ENCODE peak calls at places on chromosomes 7 and 10, in seven cellular contexts. B is IMR-90, F is HCT116, V is GM12878, L is H1, E is K562, A is HepG2. G is an unnamed sample.
A peak's percentile ranks its signal among the peaks of the same experiment; 100 is the strongest.

GRCh38 chr7:27921081-27921836 is 181.3 kb downstream of the TAX1BP1 start:
- DNase-seq in B (peak; percentile 92), F (peak; percentile 71), V (peak; percentile 48), L (no peak), E (peak; percentile 12), A (peak; percentile 70), G (peak; percentile 94)

GRCh38 chr10:7553531-7553930 is 113.2 kb downstream of the ITIH5 start:
- DNase-seq in B (no peak), F (no peak), V (no peak), L (no peak), E (no peak), A (no peak), G (no peak)

GRCh38 chr7:105210721-105211205 is 178.0 kb downstream of the SRPK2 start:
- DNase-seq in B (no peak), F (no peak), V (peak; percentile 66), L (no peak), E (no peak), A (no peak), G (peak; percentile 72)

GRCh38 chr10:45580781-45581496 is 91.6 kb downstream of the ZFAND4 start:
- DNase-seq in B (no peak), F (no peak), V (peak; percentile 43), L (no peak), E (no peak), A (no peak), G (no peak)

GRCh38 chr7:133931053-133931452 is 196.1 kb upstream of the LRGUK start:
- DNase-seq in B (no peak), F (peak; percentile 44), V (no peak), L (no peak), E (no peak), A (no peak), G (peak; percentile 11)

GRCh38 chr7:155788616-155789000 is 23.7 kb downstream of the SHH start:
- DNase-seq in B (no peak), F (no peak), V (no peak), L (no peak), E (no peak), A (no peak), G (no peak)

GRCh38 chr10:124524991-124525653 is 63.5 kb downstream of the LHPP start:
- DNase-seq in B (no peak), F (no peak), V (no peak), L (no peak), E (no peak), A (no peak), G (no peak)

GRCh38 chr7:37032258-37032601 is 307.9 kb upstream of the AOAH start:
- DNase-seq in B (no peak), F (no peak), V (no peak), L (no peak), E (no peak), A (no peak), G (no peak)

GRCh38 chr10:117166420-117167345 is 28.6 kb upstream of the VAX1 start:
- DNase-seq in B (no peak), F (no peak), V (no peak), L (no peak), E (no peak), A (no peak), G (no peak)

GRCh38 chr7:66748791-66749190 is 8.3 kb downstream of the RABGEF1 start:
- DNase-seq in B (no peak), F (no peak), V (no peak), L (no peak), E (no peak), A (no peak), G (no peak)

GRCh38 chr10:63206997-63207952 is 74.1 kb downstream of the NRBF2 start:
- DNase-seq in B (peak; percentile 94), F (no peak), V (peak; percentile 36), L (no peak), E (no peak), A (no peak), G (peak; percentile 96)

GRCh38 chr10:10830316-10831061 is 187.2 kb upstream of the CELF2 start:
- DNase-seq in B (peak; percentile 92), F (no peak), V (no peak), L (no peak), E (no peak), A (no peak), G (peak; percentile 93)

GRCh38 chr10:75407296-75407715 is 5.7 kb upstream of the ZNF503 start:
- DNase-seq in B (no peak), F (no peak), V (no peak), L (peak; percentile 71), E (no peak), A (no peak), G (no peak)

GRCh38 chr10:50452603-50453002 is 171.2 kb downstream of the SGMS1 start:
- DNase-seq in B (no peak), F (no peak), V (no peak), L (no peak), E (no peak), A (no peak), G (no peak)

GRCh38 chr7:90211391-90212148 is at the start of gene STEAP2:
- DNase-seq in B (peak; percentile 85), F (peak; percentile 82), V (no peak), L (peak; percentile 90), E (peak; percentile 13), A (peak; percentile 81), G (peak; percentile 94)

GRCh38 chr7:503575-504111 is 16.0 kb downstream of the PDGFA start:
- DNase-seq in B (no peak), F (no peak), V (no peak), L (no peak), E (no peak), A (peak; percentile 94), G (no peak)

GRCh38 chr7:158394936-158395335 is 192.7 kb downstream of the PTPRN2 start:
- DNase-seq in B (no peak), F (no peak), V (no peak), L (peak; percentile 98), E (peak; percentile 88), A (no peak), G (no peak)

GRCh38 chr7:28157826-28158416 is 22.7 kb downstream of the JAZF1 start:
- DNase-seq in B (no peak), F (no peak), V (no peak), L (no peak), E (no peak), A (no peak), G (no peak)

GRCh38 chr7:90596745-90597526 is 815 bp downstream of the CDK14 start:
- DNase-seq in B (peak; percentile 48), F (no peak), V (peak; percentile 40), L (no peak), E (no peak), A (no peak), G (peak; percentile 60)

GRCh38 chr10:77230194-77230593 is 407.4 kb downstream of the KCNMA1 start:
- DNase-seq in B (peak; percentile 75), F (no peak), V (no peak), L (no peak), E (no peak), A (no peak), G (no peak)

GRCh38 chr10:31004611-31005193 is 27.0 kb downstream of the ZNF438 start:
- DNase-seq in B (peak; percentile 90), F (no peak), V (no peak), L (no peak), E (no peak), A (no peak), G (peak; percentile 97)

GRCh38 chr7:16754869-16755317 is 1.3 kb downstream of the TSPAN13 start:
- DNase-seq in B (no peak), F (no peak), V (no peak), L (no peak), E (no peak), A (no peak), G (no peak)

GRCh38 chr10:11712761-11713160 is 29.4 kb upstream of the ECHDC3 start:
- DNase-seq in B (peak; percentile 27), F (no peak), V (no peak), L (no peak), E (no peak), A (no peak), G (no peak)

GRCh38 chr7:29289156-29290021 is 94.8 kb downstream of the CHN2 start:
- DNase-seq in B (no peak), F (no peak), V (peak; percentile 33), L (no peak), E (no peak), A (peak; percentile 63), G (no peak)

GRCh38 chr7:31370610-31371009 is 30.1 kb upstream of the NEUROD6 start:
- DNase-seq in B (no peak), F (no peak), V (no peak), L (no peak), E (no peak), A (no peak), G (no peak)

GRCh38 chr7:155959894-155960293 is 147.6 kb upstream of the SHH start:
- DNase-seq in B (no peak), F (peak; percentile 93), V (no peak), L (peak; percentile 43), E (no peak), A (no peak), G (no peak)

GRCh38 chr10:105062881-105063280 is 421.8 kb downstream of the SORCS3 start:
- DNase-seq in B (no peak), F (no peak), V (no peak), L (no peak), E (no peak), A (no peak), G (no peak)

GRCh38 chr10:44716470-44716869 is 194.7 kb upstream of the TMEM72 start:
- DNase-seq in B (no peak), F (no peak), V (no peak), L (no peak), E (no peak), A (no peak), G (no peak)

GRCh38 chr7:83524286-83525075 is 124.5 kb downstream of the SEMA3E start:
- DNase-seq in B (peak; percentile 14), F (no peak), V (no peak), L (no peak), E (no peak), A (no peak), G (no peak)
- H3K9ac ChIP-seq in B (no peak overlapping the region), F (no peak overlapping the region), V (no peak overlapping the region), L (no peak overlapping the region), E (no peak overlapping the region), A (no peak overlapping the region), G (no peak overlapping the region)

GRCh38 chr10:79073784-79074432 is 5.1 kb downstream of the ZMIZ1 start:
- DNase-seq in B (peak; percentile 76), F (no peak), V (no peak), L (no peak), E (no peak), A (peak; percentile 61), G (peak; percentile 42)
- H3K4me3 ChIP-seq in B (no peak overlapping the region), F (no peak overlapping the region), V (no peak overlapping the region), L (no peak overlapping the region), E (no peak overlapping the region), A (peak overlapping the region; percentile 18), G (no peak overlapping the region)

DNA sequence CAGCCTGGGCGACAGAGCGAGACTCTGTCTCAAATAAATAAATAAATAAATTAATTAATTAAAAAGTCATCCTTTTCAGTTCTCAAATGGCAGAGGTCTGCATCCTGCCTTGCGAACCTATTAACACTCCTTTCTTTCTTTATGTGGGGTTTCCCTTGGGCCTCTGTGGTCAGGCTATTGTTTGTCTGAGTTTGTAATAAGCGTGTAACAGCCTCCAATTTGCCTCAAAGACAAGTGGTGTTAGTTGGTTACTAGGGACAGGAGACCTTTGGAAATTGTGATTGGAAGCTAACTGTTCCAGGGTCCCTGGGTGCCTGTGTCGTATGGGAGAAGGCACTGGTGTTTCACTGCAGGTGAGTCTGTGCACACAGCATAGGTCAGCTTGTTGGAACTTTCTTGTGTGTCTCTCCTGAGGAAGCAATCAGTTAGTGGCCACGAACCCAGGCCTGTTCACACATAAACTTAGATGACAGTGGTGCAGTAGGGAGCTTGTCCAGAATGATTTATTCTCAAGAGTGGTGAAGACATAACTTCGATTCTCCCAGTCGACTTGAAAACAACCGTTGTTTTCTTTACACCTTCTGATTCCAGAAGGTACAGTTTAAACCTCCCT is 33.5 kb downstream of the TCF7L2 start:
- DNase-seq in B (no peak), F (no peak), V (no peak), L (no peak), E (no peak), A (no peak), G (no peak)
- TF ChIP-seq POLR2A in B (no peak), F (no peak), V (no peak), L (no peak), E (no peak), A (no peak), G (no peak)

GRCh38 chr7:101201695-101202602 is 1.1 kb upstream of the MOGAT3 start:
- DNase-seq in B (no peak), F (no peak), V (no peak), L (peak; percentile 78), E (peak; percentile 18), A (peak; percentile 48), G (no peak)
- H3K9ac ChIP-seq in B (no peak overlapping the region), F (no peak overlapping the region), V (no peak overlapping the region), L (peak overlapping the region; percentile 25), E (peak overlapping the region; percentile 64), A (peak overlapping the region; percentile 89), G (no peak overlapping the region)

G was measured in endothelial cell of umbilical vein.